ENCODE peak calls at places on chromosomes 3 and 15, in eight cellular contexts. L is left lung; N is CD4-positive, alpha-beta T cell; J is right cardiac atrium; A is osteoblast; O is lung; W is A549; U is upper lobe of right lung. Z is an unnamed sample.
A peak's percentile ranks its signal among the peaks of the same experiment; 100 is the strongest.

GRCh38 chr3:31948255-31948654 is 32.8 kb downstream of the OSBPL10 start:
- DNase-seq in A (no peak), W (no peak), L (no peak), N (no peak), J (no peak), O (no peak), U (no peak), Z (no peak)

GRCh38 chr3:23159929-23160328 is 43.2 kb upstream of the UBE2E2 start:
- DNase-seq in A (peak; percentile 85), N (no peak), L (no peak), W (peak; percentile 32), U (no peak), J (no peak), O (no peak), Z (no peak)

GRCh38 chr3:180325958-180326357 is 276.0 kb upstream of the TTC14 start:
- DNase-seq in O (no peak), W (no peak), J (no peak), L (no peak), N (no peak), A (peak; percentile 36), U (no peak), Z (no peak)

GRCh38 chr3:42013652-42014442 is 51.9 kb upstream of the ULK4 start:
- DNase-seq in W (no peak), A (peak; percentile 79), J (peak; percentile 79), O (peak; percentile 30), L (peak; percentile 54), N (peak; percentile 19), U (peak; percentile 80), Z (no peak)

GRCh38 chr3:104785966-104786365 is 580.7 kb upstream of the ALCAM start:
- DNase-seq in O (no peak), W (no peak), U (no peak), A (no peak), N (no peak), L (no peak), J (no peak), Z (no peak)

GRCh38 chr15:93028632-93029612 is 60.1 kb downstream of the RGMA start:
- DNase-seq in A (peak; percentile 96), W (no peak), O (peak; percentile 89), N (no peak), L (peak; percentile 88), U (peak; percentile 93), J (peak; percentile 95), Z (peak; percentile 97)

GRCh38 chr3:51974963-51975856 is at the start of gene ABHD14A:
- DNase-seq in U (peak; percentile 90), O (peak; percentile 62), N (peak; percentile 60), L (peak; percentile 76), W (peak; percentile 55), A (peak; percentile 99), J (peak; percentile 92), Z (no peak)

GRCh38 chr3:189756651-189757078 is 125.5 kb downstream of the TP63 start:
- DNase-seq in L (no peak), J (no peak), W (peak; percentile 38), N (no peak), O (no peak), U (no peak), A (no peak), Z (no peak)

GRCh38 chr15:40028853-40029252 is 10.1 kb downstream of the SRP14 start:
- DNase-seq in L (no peak), U (no peak), O (no peak), A (no peak), J (no peak), N (no peak), W (no peak), Z (no peak)

GRCh38 chr3:9703736-9704342 is at the start of gene CPNE9:
- DNase-seq in U (no peak), N (no peak), L (no peak), J (no peak), O (no peak), A (no peak), W (no peak), Z (no peak)

GRCh38 chr15:75666823-75667501 is 19.2 kb downstream of the SNX33 start:
- DNase-seq in U (peak; percentile 81), A (peak; percentile 99), O (peak; percentile 74), L (peak; percentile 80), N (no peak), W (peak; percentile 96), J (peak; percentile 83), Z (peak; percentile 97)
- H3K27ac ChIP-seq in U (peak overlapping the region; percentile 81), A (peak overlapping the region; percentile 99), O (peak overlapping the region; percentile 89), L (peak overlapping the region; percentile 88), N (no peak overlapping the region), W (peak overlapping the region; percentile 83), J (peak overlapping the region; percentile 92), Z (peak overlapping the region; percentile 95)

GRCh38 chr3:13811614-13812013 is 68.3 kb downstream of the WNT7A start:
- DNase-seq in N (no peak), A (peak; percentile 21), W (no peak), O (no peak), J (no peak), L (no peak), U (no peak), Z (no peak)
- H3K9me3 ChIP-seq in N (peaks cover 43% of the 10 kb centered on the region), A (peaks cover 12% of the 10 kb centered on the region), W (peaks cover 48% of the 10 kb centered on the region), O (peaks cover 18% of the 10 kb centered on the region), J (peaks cover 22% of the 10 kb centered on the region), L (peaks cover 39% of the 10 kb centered on the region), U (peaks cover 27% of the 10 kb centered on the region), Z (peaks cover 25% of the 10 kb centered on the region)

GRCh38 chr3:72376917-72377710 is 471.1 kb downstream of the SHQ1 start:
- DNase-seq in J (peak; percentile 25), L (no peak), W (no peak), A (no peak), U (no peak), O (no peak), N (no peak), Z (no peak)

GRCh38 chr3:72380711-72381508 is 467.3 kb downstream of the SHQ1 start:
- DNase-seq in J (no peak), W (no peak), U (no peak), L (no peak), O (no peak), A (no peak), N (no peak), Z (no peak)

GRCh38 chr3:72379500-72380187 is 468.6 kb downstream of the SHQ1 start:
- DNase-seq in J (no peak), A (no peak), N (no peak), U (no peak), L (no peak), W (no peak), O (no peak), Z (no peak)

GRCh38 chr3:72380193-72380592 is 468.1 kb downstream of the SHQ1 start:
- DNase-seq in O (no peak), U (no peak), W (no peak), L (no peak), J (no peak), A (no peak), N (no peak), Z (no peak)

DNA sequence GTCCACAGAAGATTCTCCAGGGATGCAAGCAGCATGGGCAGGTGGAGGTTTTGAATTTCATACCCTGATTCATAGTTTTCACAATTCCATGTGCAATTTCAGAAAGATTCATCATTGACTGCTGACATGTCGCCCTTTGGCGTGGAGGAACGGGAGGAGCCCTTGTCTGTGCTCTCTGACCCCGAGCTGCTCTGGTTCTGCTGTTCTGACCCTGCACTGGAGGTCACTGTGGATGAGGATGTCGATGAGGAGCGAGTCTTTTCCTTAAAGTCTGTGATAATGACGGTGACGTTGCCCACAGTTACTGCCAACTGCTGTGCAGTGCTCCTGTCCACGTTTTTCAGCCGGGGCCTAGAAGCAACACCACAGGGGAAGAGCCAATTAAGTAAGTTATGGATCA is 470.0 kb downstream of the SHQ1 start:
- DNase-seq in W (no peak), L (no peak), O (no peak), U (no peak), A (no peak), N (no peak), J (peak; percentile 39), Z (no peak)
- H3K27ac ChIP-seq in W (no peak overlapping the region), L (no peak overlapping the region), O (no peak overlapping the region), U (no peak overlapping the region), A (no peak overlapping the region), N (no peak overlapping the region), J (no peak overlapping the region), Z (no peak overlapping the region)

GRCh38 chr3:15467227-15468181 is 40.1 kb downstream of the EAF1 start:
- DNase-seq in N (no peak), U (no peak), J (no peak), A (no peak), W (no peak), L (no peak), O (no peak), Z (peak; percentile 19)
- H3K9me3 ChIP-seq in N (no peaks in the 10 kb centered on the region), U (no peaks in the 10 kb centered on the region), J (no peaks in the 10 kb centered on the region), A (no peaks in the 10 kb centered on the region), W (no peaks in the 10 kb centered on the region), L (no peaks in the 10 kb centered on the region), O (no peaks in the 10 kb centered on the region), Z (no peaks in the 10 kb centered on the region)

GRCh38 chr15:90769375-90769774 is 52.2 kb downstream of the BLM start:
- DNase-seq in J (no peak), O (no peak), A (no peak), W (no peak), N (no peak), L (no peak), U (no peak), Z (no peak)
- H3K27ac ChIP-seq in J (peak overlapping the region; percentile 52), O (no peak overlapping the region), A (no peak overlapping the region), W (no peak overlapping the region), N (no peak overlapping the region), L (no peak overlapping the region), U (no peak overlapping the region), Z (no peak overlapping the region)

Z was measured in ascending aorta.